ENCODE peak calls at places on chromosomes 4 and X, in six cellular contexts. One of them, this sample, is unnamed.
A peak's percentile ranks its signal among the peaks of the same experiment; 100 is the strongest.

GRCh38 chr4:116387942-116388474 is 697.4 kb downstream of the TRAM1L1 start:
- DNase-seq in H1: no peak
- DNase-seq in trophoblast cell: no peak
- DNase-seq in mesenchymal stem cell: no peak
- DNase-seq in H9: no peak
- DNase-seq in IMR-90: no peak
- DNase-seq in this sample: no peak

GRCh38 chrX:46837543-46838481 is 969 bp downstream of the RP2 start:
- DNase-seq in H1: no peak
- DNase-seq in trophoblast cell: peak; percentile 51
- DNase-seq in H9: no peak
- DNase-seq in IMR-90: peak; percentile 46
- DNase-seq in mesenchymal stem cell: peak; percentile 63
- DNase-seq in this sample: no peak

GRCh38 chr4:155591784-155592567 is 74.7 kb upstream of the GUCY1A1 start:
- DNase-seq in trophoblast cell: no peak
- DNase-seq in H1: no peak
- DNase-seq in H9: no peak
- DNase-seq in mesenchymal stem cell: no peak
- DNase-seq in IMR-90: no peak
- DNase-seq in this sample: no peak

GRCh38 chrX:19625612-19626011 is 110.3 kb upstream of the MAP3K15 start:
- DNase-seq in mesenchymal stem cell: peak; percentile 19
- DNase-seq in trophoblast cell: no peak
- DNase-seq in H9: no peak
- DNase-seq in IMR-90: no peak
- DNase-seq in H1: no peak
- DNase-seq in this sample: no peak

GRCh38 chrX:46642145-46642544 is 68.6 kb downstream of the CHST7 start:
- DNase-seq in trophoblast cell: peak; percentile 55
- DNase-seq in mesenchymal stem cell: peak; percentile 54
- DNase-seq in H9: no peak
- DNase-seq in IMR-90: peak; percentile 17
- DNase-seq in H1: no peak
- DNase-seq in this sample: no peak

GRCh38 chrX:46922601-46923000 is 10.4 kb downstream of the JADE3 start:
- DNase-seq in H9: no peak
- DNase-seq in IMR-90: no peak
- DNase-seq in mesenchymal stem cell: no peak
- DNase-seq in trophoblast cell: peak; percentile 28
- DNase-seq in H1: no peak
- DNase-seq in this sample: no peak

GRCh38 chr4:81466841-81467671 is 4.7 kb downstream of the RASGEF1B start:
- DNase-seq in IMR-90: peak; percentile 66
- DNase-seq in mesenchymal stem cell: peak; percentile 70
- DNase-seq in H1: no peak
- DNase-seq in trophoblast cell: peak; percentile 99
- DNase-seq in H9: peak; percentile 47
- DNase-seq in this sample: peak; percentile 82

GRCh38 chrX:154490021-154490413 is 412 bp downstream of the SLC10A3 start:
- DNase-seq in mesenchymal stem cell: peak; percentile 64
- DNase-seq in H9: no peak
- DNase-seq in trophoblast cell: peak; percentile 13
- DNase-seq in IMR-90: peak; percentile 45
- DNase-seq in H1: no peak
- DNase-seq in this sample: no peak

GRCh38 chr4:146472404-146472803 is 49.3 kb downstream of the SLC10A7 start:
- DNase-seq in mesenchymal stem cell: no peak
- DNase-seq in IMR-90: no peak
- DNase-seq in H9: peak; percentile 75
- DNase-seq in trophoblast cell: no peak
- DNase-seq in H1: peak; percentile 33
- DNase-seq in this sample: no peak

GRCh38 chrX:132860200-132860599 is 98.2 kb downstream of the HS6ST2 start:
- DNase-seq in H1: no peak
- DNase-seq in mesenchymal stem cell: no peak
- DNase-seq in trophoblast cell: no peak
- DNase-seq in H9: no peak
- DNase-seq in IMR-90: no peak
- DNase-seq in this sample: no peak

GRCh38 chrX:45142185-45142584 is 58.5 kb downstream of the DIPK2B start:
- DNase-seq in mesenchymal stem cell: no peak
- DNase-seq in H1: no peak
- DNase-seq in IMR-90: no peak
- DNase-seq in trophoblast cell: no peak
- DNase-seq in H9: no peak
- DNase-seq in this sample: no peak

GRCh38 chr4:8147231-8147970 is 11.2 kb downstream of the ABLIM2 start:
- DNase-seq in IMR-90: no peak
- DNase-seq in H9: no peak
- DNase-seq in trophoblast cell: no peak
- DNase-seq in H1: no peak
- DNase-seq in mesenchymal stem cell: no peak
- DNase-seq in this sample: no peak

GRCh38 chr4:138158746-138159297 is 83.3 kb downstream of the SLC7A11 start:
- DNase-seq in mesenchymal stem cell: peak; percentile 58
- DNase-seq in H1: no peak
- DNase-seq in IMR-90: peak; percentile 91
- DNase-seq in trophoblast cell: no peak
- DNase-seq in H9: no peak
- DNase-seq in this sample: no peak

GRCh38 chrX:151974336-151975227 is at the start of gene GABRE:
- DNase-seq in H1: no peak
- DNase-seq in mesenchymal stem cell: peak; percentile 22
- DNase-seq in IMR-90: no peak
- DNase-seq in trophoblast cell: peak; percentile 46
- DNase-seq in H9: peak; percentile 44
- DNase-seq in this sample: peak; percentile 24

GRCh38 chr4:147578057-147578476 is 39.1 kb upstream of the TMEM184C start:
- DNase-seq in IMR-90: peak; percentile 99
- DNase-seq in mesenchymal stem cell: peak; percentile 89
- DNase-seq in trophoblast cell: peak; percentile 87
- DNase-seq in H9: no peak
- DNase-seq in H1: no peak
- DNase-seq in this sample: no peak

GRCh38 chrX:43349363-43349762 is 306.7 kb upstream of the MAOA start:
- DNase-seq in trophoblast cell: peak; percentile 67
- DNase-seq in H9: peak; percentile 76
- DNase-seq in mesenchymal stem cell: peak; percentile 23
- DNase-seq in IMR-90: peak; percentile 19
- DNase-seq in H1: no peak
- DNase-seq in this sample: peak; percentile 0

GRCh38 chr4:153170407-153170806 is 33.8 kb upstream of the TRIM2 start:
- DNase-seq in H9: no peak
- DNase-seq in IMR-90: no peak
- DNase-seq in trophoblast cell: no peak
- DNase-seq in mesenchymal stem cell: no peak
- DNase-seq in H1: no peak
- DNase-seq in this sample: no peak

GRCh38 chrX:125895518-125895917 is 270.6 kb downstream of the DCAF12L2 start:
- DNase-seq in H9: no peak
- DNase-seq in mesenchymal stem cell: no peak
- DNase-seq in IMR-90: no peak
- DNase-seq in trophoblast cell: no peak
- DNase-seq in H1: no peak
- DNase-seq in this sample: no peak

GRCh38 chr4:5267418-5267817 is 216.1 kb downstream of the STK32B start:
- DNase-seq in trophoblast cell: no peak
- DNase-seq in mesenchymal stem cell: peak; percentile 12
- DNase-seq in IMR-90: peak; percentile 25
- DNase-seq in H1: no peak
- DNase-seq in H9: no peak
- DNase-seq in this sample: no peak

GRCh38 chr4:55308071-55308470 is 38.0 kb upstream of the SRD5A3 start:
- DNase-seq in mesenchymal stem cell: no peak
- DNase-seq in H9: no peak
- DNase-seq in IMR-90: no peak
- DNase-seq in trophoblast cell: no peak
- DNase-seq in H1: no peak
- DNase-seq in this sample: no peak

GRCh38 chrX:147828719-147829118 is 83.0 kb upstream of the FMR1 start:
- DNase-seq in IMR-90: no peak
- DNase-seq in H9: no peak
- DNase-seq in trophoblast cell: no peak
- DNase-seq in H1: no peak
- DNase-seq in mesenchymal stem cell: no peak
- DNase-seq in this sample: no peak
- H3K14ac ChIP-seq in IMR-90: no peak overlapping the region
- H3K14ac ChIP-seq in H9: no peak overlapping the region
- H3K14ac ChIP-seq in trophoblast cell: no peak overlapping the region
- H3K14ac ChIP-seq in H1: no peak overlapping the region
- H3K14ac ChIP-seq in mesenchymal stem cell: no peak overlapping the region
- H3K14ac ChIP-seq in this sample: no peak overlapping the region

DNA sequence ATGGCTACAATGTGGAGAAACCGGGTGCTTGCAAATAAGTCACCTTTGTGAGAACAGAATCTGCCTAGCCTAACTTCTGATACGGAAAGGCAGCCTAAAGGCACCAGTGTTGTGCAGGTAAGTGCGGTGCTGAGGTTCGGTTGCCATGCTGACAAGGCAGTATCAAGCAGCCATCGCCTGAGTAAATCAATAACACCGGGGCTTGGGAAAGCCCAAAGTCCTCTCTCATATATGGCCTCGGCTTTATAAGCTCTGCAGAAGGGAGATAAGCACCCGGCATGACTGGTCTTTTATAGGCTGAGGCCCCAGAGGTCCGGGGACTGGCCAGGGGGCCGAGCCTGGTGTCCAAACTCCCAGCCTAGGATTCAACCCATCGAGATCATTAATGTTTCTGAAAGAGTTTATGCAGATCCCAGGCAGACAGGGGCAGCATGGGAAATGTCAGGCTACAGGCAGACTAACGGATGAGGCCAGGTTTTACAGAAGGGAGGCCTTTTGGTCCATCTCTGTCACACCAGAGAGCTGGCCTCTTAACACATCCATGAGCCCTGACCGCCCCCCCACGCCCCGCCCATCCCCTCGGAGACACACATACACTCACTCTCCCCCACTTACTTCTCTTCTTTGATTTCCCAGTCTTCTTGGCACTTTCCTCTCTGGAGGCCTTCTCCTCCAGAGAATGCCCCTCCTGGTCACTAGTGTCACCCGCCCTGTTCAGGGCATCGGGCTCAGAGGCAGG is 38.5 kb downstream of the ELF4 start:
- DNase-seq in trophoblast cell: no peak
- DNase-seq in IMR-90: no peak
- DNase-seq in H1: no peak
- DNase-seq in mesenchymal stem cell: no peak
- DNase-seq in H9: no peak
- DNase-seq in this sample: no peak
- H3K14ac ChIP-seq in trophoblast cell: no peak overlapping the region
- H3K14ac ChIP-seq in IMR-90: no peak overlapping the region
- H3K14ac ChIP-seq in H1: no peak overlapping the region
- H3K14ac ChIP-seq in mesenchymal stem cell: no peak overlapping the region
- H3K14ac ChIP-seq in H9: no peak overlapping the region
- H3K14ac ChIP-seq in this sample: no peak overlapping the region

GRCh38 chr4:140807491-140808257 is 51.5 kb upstream of the TBC1D9 start:
- DNase-seq in IMR-90: peak; percentile 89
- DNase-seq in mesenchymal stem cell: peak; percentile 69
- DNase-seq in H1: no peak
- DNase-seq in H9: no peak
- DNase-seq in trophoblast cell: peak; percentile 64
- DNase-seq in this sample: no peak

GRCh38 chr4:140806175-140806574 is 50.0 kb upstream of the TBC1D9 start:
- DNase-seq in H9: no peak
- DNase-seq in mesenchymal stem cell: no peak
- DNase-seq in IMR-90: no peak
- DNase-seq in trophoblast cell: no peak
- DNase-seq in H1: no peak
- DNase-seq in this sample: no peak

GRCh38 chr4:140811429-140811828 is 55.2 kb upstream of the TBC1D9 start:
- DNase-seq in IMR-90: no peak
- DNase-seq in H9: no peak
- DNase-seq in trophoblast cell: no peak
- DNase-seq in H1: no peak
- DNase-seq in mesenchymal stem cell: no peak
- DNase-seq in this sample: no peak

GRCh38 chr4:140812916-140813315 is 56.7 kb upstream of the TBC1D9 start:
- DNase-seq in mesenchymal stem cell: no peak
- DNase-seq in H9: no peak
- DNase-seq in H1: no peak
- DNase-seq in IMR-90: no peak
- DNase-seq in trophoblast cell: no peak
- DNase-seq in this sample: no peak

GRCh38 chr4:140809671-140810070 is 53.5 kb upstream of the TBC1D9 start:
- DNase-seq in H1: no peak
- DNase-seq in trophoblast cell: no peak
- DNase-seq in IMR-90: no peak
- DNase-seq in H9: no peak
- DNase-seq in mesenchymal stem cell: no peak
- DNase-seq in this sample: no peak
- H3K14ac ChIP-seq in H1: no peak overlapping the region
- H3K14ac ChIP-seq in trophoblast cell: no peak overlapping the region
- H3K14ac ChIP-seq in IMR-90: no peak overlapping the region
- H3K14ac ChIP-seq in H9: no peak overlapping the region
- H3K14ac ChIP-seq in mesenchymal stem cell: no peak overlapping the region
- H3K14ac ChIP-seq in this sample: no peak overlapping the region

GRCh38 chr4:2977116-2978097 is 14.0 kb downstream of the GRK4 start:
- DNase-seq in IMR-90: peak; percentile 56
- DNase-seq in H1: no peak
- DNase-seq in mesenchymal stem cell: peak; percentile 59
- DNase-seq in trophoblast cell: peak; percentile 73
- DNase-seq in H9: no peak
- DNase-seq in this sample: no peak
- H3K14ac ChIP-seq in IMR-90: no peak overlapping the region
- H3K14ac ChIP-seq in H1: no peak overlapping the region
- H3K14ac ChIP-seq in mesenchymal stem cell: no peak overlapping the region
- H3K14ac ChIP-seq in trophoblast cell: no peak overlapping the region
- H3K14ac ChIP-seq in H9: no peak overlapping the region
- H3K14ac ChIP-seq in this sample: no peak overlapping the region

DNA sequence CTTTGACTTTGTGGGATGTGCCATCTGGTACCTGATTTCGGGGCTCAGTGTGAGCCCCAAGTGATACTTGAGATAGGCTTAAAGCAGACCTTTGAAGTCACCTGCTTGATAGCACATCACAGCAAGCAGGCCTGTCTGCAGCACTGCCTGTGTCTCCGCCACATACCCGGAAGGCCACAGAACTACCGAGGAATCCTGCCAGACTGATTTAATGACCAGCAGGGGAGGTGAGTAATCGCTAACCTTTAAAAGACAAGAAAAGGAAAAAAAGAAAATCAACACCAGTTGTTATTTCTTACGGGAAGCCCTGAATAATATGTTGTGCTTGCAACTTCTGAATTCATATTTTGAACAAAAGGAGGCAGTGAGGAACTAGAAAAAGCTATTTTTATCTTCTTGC is 6.8 kb downstream of the PTCHD1 start:
- DNase-seq in H1: no peak
- DNase-seq in mesenchymal stem cell: no peak
- DNase-seq in trophoblast cell: peak; percentile 15
- DNase-seq in H9: peak; percentile 74
- DNase-seq in IMR-90: no peak
- DNase-seq in this sample: no peak
- H3K14ac ChIP-seq in H1: no peak overlapping the region
- H3K14ac ChIP-seq in mesenchymal stem cell: no peak overlapping the region
- H3K14ac ChIP-seq in trophoblast cell: no peak overlapping the region
- H3K14ac ChIP-seq in H9: no peak overlapping the region
- H3K14ac ChIP-seq in IMR-90: no peak overlapping the region
- H3K14ac ChIP-seq in this sample: no peak overlapping the region

DNA sequence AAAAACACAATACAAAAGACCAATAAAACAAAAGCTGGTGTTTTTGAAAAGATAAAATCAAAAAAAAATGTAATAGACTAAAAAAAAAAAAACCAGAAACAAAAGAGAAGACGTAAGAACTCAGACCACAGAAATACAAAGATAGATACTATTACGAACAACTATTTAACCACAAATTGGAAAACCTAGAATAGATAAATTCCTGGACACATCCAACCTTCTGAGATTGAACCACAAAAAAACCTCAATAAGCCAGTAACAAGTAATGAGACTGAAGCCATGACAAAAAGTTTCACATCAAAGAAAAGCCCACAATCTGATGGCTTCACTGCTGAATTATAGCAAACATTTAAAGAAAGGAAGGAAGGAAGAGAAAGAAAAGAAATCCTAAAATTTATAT is 16.2 kb downstream of the RCHY1 start:
- DNase-seq in IMR-90: no peak
- DNase-seq in H9: no peak
- DNase-seq in H1: no peak
- DNase-seq in mesenchymal stem cell: no peak
- DNase-seq in trophoblast cell: no peak
- DNase-seq in this sample: no peak
- H3K14ac ChIP-seq in IMR-90: no peak overlapping the region
- H3K14ac ChIP-seq in H9: no peak overlapping the region
- H3K14ac ChIP-seq in H1: no peak overlapping the region
- H3K14ac ChIP-seq in mesenchymal stem cell: no peak overlapping the region
- H3K14ac ChIP-seq in trophoblast cell: no peak overlapping the region
- H3K14ac ChIP-seq in this sample: no peak overlapping the region

This sample was measured in neuronal stem cell.